ENCODE peak calls at places on chromosomes 13 and 19, in four cellular contexts. P is stimulated activated CD8-positive, alpha-beta memory T cell treated with anti-CD3 and anti-CD28 coated beads, Interleukin-15, amount 100 ng/mL, for 24 hours; J is SW480; D is epithelial cell of proximal tubule. O is an unnamed sample.

GRCh38 chr13:112451512-112452379 is 75.6 kb downstream of the SPACA7 start:
- DNase-seq in P (no peak), J (no peak), D (no peak), O (no peak)

GRCh38 chr13:113644800-113645199 is 13.2 kb downstream of the ATP4B start:
- DNase-seq in P (no peak), J (no peak), D (no peak), O (no peak)

GRCh38 chr13:68982961-68983619 is 1124.5 kb upstream of the ATXN8OS start:
- DNase-seq in P (no peak), J (no peak), D (no peak), O (no peak)

GRCh38 chr19:3094638-3095374 is 644 bp downstream of the GNA11 start:
- DNase-seq in P (no peak), J (no peak), D (no peak), O (no peak)

GRCh38 chr13:38993381-38993780 is 2.8 kb upstream of the STOML3 start:
- DNase-seq in P (no peak), J (no peak), D (no peak), O (no peak)

GRCh38 chr19:15995536-15995935 is 46.7 kb downstream of the OR10H4 start:
- DNase-seq in P (no peak), J (no peak), D (no peak), O (no peak)

GRCh38 chr13:113794764-113795173 is 35.7 kb downstream of the TMEM255B start:
- DNase-seq in P (no peak), J (no peak), D (no peak), O (no peak)

GRCh38 chr19:4108767-4109625 is 14.9 kb downstream of the MAP2K2 start:
- DNase-seq in P (peak), J (no peak), D (no peak), O (no peak)

GRCh38 chr19:50912102-50912599 is 956 bp upstream of the KLK4 start:
- DNase-seq in P (no peak), J (no peak), D (no peak), O (no peak)

GRCh38 chr13:75635621-75636338 is at the start of gene LMO7:
- DNase-seq in P (peak), J (peak), D (no peak), O (peak)

GRCh38 chr13:94192576-94192975 is 286.9 kb downstream of the DCT start:
- DNase-seq in P (no peak), J (peak), D (no peak), O (peak)

GRCh38 chr13:71219671-71220070 is 647.3 kb downstream of the DACH1 start:
- DNase-seq in P (no peak), J (no peak), D (no peak), O (peak)

GRCh38 chr19:33395561-33396550 is 22.3 kb downstream of the CEBPG start:
- DNase-seq in P (no peak), J (no peak), D (no peak), O (no peak)

O was measured in NCI-H146.